ENCODE peak calls at places on chromosome 19, in seven cellular contexts. R is nephron progenitor cell, Q is AG10803, L is dorsolateral prefrontal cortex, D is natural killer cell, C is neural crest cell, M is heart left ventricle. X is an unnamed sample.

GRCh38 chr19:28066161-28066560 is 1146.8 kb downstream of the UQCRFS1 start:
- DNase-seq in M (no peak), L (no peak), Q (no peak), D (no peak), R (no peak), C (no peak), X (no peak)

GRCh38 chr19:42553292-42554045 is 25.2 kb upstream of the CEACAM1 start:
- DNase-seq in C (no peak), R (no peak), L (no peak), Q (peak), D (no peak), M (peak), X (no peak)

GRCh38 chr19:39590265-39590664 is 12.1 kb upstream of the LGALS13 start:
- DNase-seq in R (peak), M (no peak), L (no peak), Q (no peak), D (no peak), C (peak), X (no peak)

GRCh38 chr19:9308091-9308490 is 1.5 kb downstream of the ZNF699 start:
- DNase-seq in R (no peak), Q (peak), C (no peak), M (no peak), L (no peak), D (no peak), X (no peak)

GRCh38 chr19:43380008-43380407 is 26.5 kb downstream of the CD177 start:
- DNase-seq in R (no peak), D (no peak), M (no peak), Q (no peak), L (no peak), C (no peak), X (no peak)

GRCh38 chr19:40815223-40815622 is 16.2 kb downstream of the EGLN2 start:
- DNase-seq in C (no peak), R (no peak), D (no peak), M (no peak), L (no peak), Q (no peak), X (no peak)

GRCh38 chr19:4456566-4456842 is 1.1 kb downstream of the UBXN6 start:
- DNase-seq in R (peak), Q (peak), M (no peak), L (no peak), C (no peak), D (no peak), X (no peak)

GRCh38 chr19:34366670-34367423 is 1.9 kb downstream of the GPI start:
- DNase-seq in D (no peak), M (no peak), L (no peak), C (no peak), Q (peak), R (no peak), X (no peak)

GRCh38 chr19:45517238-45517637 is 10.0 kb downstream of the VASP start:
- DNase-seq in D (no peak), R (no peak), Q (no peak), M (no peak), L (no peak), C (no peak), X (no peak)

GRCh38 chr19:56015756-56016155 is 29.2 kb downstream of the NLRP5 start:
- DNase-seq in L (no peak), Q (no peak), R (peak), D (no peak), C (no peak), M (no peak), X (no peak)

GRCh38 chr19:2722541-2723344 is 1.6 kb upstream of the DIRAS1 start:
- DNase-seq in Q (peak), D (no peak), L (peak), C (no peak), M (peak), R (no peak), X (no peak)

GRCh38 chr19:2723345-2723715 is 2.2 kb upstream of the DIRAS1 start:
- DNase-seq in C (no peak), Q (no peak), D (no peak), M (no peak), R (no peak), L (no peak), X (no peak)

GRCh38 chr19:2723747-2724146 is 2.6 kb upstream of the DIRAS1 start:
- DNase-seq in D (no peak), Q (no peak), L (no peak), C (no peak), R (no peak), M (peak), X (no peak)

GRCh38 chr19:2726160-2726855 is 5.1 kb upstream of the DIRAS1 start:
- DNase-seq in C (no peak), R (no peak), D (no peak), L (no peak), M (peak), Q (no peak), X (no peak)

GRCh38 chr19:2724148-2724557 is 3.0 kb upstream of the DIRAS1 start:
- DNase-seq in L (no peak), Q (no peak), D (no peak), M (peak), R (peak), C (no peak), X (no peak)
- TF ChIP-seq CTCF in L (no peak), Q (peak), D (no peak), M (no peak), R (no peak), C (no peak), X (no peak)

DNA sequence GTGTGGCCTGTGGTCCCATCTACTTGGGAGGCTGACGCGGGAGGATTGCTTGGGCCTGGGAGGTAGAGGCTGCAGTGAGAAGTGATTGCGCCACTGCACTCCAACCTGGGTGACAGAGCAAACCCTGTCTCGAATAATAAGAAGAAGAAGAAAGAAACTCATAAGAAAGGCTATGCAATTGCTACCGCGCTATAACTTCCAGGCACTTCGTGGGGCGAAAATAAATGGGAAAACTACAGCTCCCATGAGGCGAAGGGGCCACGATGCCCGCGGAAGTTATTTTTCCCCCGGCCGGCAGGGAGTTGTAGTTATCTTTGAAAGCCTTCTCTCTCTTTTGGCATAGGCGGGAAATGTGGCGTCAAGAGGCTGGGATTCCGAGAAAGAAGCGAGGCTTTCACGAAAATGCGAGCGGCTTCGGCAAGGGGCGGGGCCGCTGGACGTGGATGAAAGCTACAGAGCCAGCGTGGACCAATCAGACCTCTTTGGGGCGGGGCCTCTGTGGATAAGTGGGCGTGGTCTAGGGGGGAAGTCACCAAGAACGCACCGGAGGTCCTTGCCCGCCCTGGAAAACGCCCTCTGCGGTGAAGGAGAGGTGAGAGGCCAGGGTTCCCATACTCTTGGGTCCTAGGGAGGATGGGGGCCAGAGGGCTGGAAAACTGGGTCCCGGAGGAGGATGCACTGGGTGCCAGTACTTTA is at the start of gene NUCB1:
- DNase-seq in Q (peak), M (peak), R (peak), D (peak), L (peak), C (peak), X (peak)
- TF ChIP-seq CTCF in Q (peak), M (peak), R (no peak), D (no peak), L (peak), C (peak), X (no peak)

DNA sequence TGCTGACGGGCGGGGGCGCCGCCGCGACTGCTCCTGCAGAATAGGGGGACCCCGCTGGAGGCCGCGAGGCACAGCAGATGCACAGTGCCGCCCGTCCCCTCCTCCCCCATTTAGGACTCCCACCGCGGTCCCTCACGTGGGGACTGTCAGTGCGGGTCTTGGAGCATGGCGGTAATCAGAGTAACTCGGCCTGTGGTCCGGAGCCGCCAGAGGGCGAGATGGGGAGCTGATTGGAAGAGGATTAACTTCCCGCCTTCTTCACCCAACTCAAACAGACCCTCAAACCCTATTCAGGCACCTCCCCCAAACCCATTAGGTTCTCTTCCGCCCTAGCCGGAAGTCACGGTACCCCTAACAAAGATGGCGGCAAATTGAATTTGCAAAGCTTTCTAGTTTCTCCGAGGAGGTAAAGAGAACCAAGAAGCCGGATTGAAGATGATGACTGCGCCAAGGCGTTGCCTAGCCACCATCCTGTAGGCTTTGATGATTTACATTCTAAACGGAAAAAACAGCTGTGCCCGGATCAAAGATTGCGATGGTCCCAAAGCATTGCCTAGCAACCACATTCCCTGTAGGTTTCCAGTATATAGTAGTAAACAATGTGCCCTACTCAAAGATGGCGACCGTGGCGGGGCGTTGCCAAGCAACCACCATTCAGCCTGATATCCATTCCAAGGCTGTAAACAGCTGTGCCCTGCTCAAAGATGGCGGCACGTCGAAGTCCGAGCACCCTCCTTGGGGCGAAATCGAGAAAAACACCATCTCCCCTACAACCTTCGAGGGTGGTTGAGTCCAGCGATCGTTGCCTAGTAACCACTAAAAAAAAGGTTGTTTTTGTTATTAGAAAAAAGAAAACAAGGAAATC is at the start of gene FUZ:
- DNase-seq in D (peak), R (peak), L (peak), M (peak), Q (peak), C (peak), X (peak)
- TF ChIP-seq CTCF in D (no peak), R (no peak), L (peak), M (peak), Q (peak), C (peak), X (no peak)

GRCh38 chr19:13089857-13090507 is 12.7 kb downstream of the LYL1 start:
- DNase-seq in D (no peak), L (no peak), R (no peak), C (no peak), M (no peak), Q (no peak), X (no peak)

GRCh38 chr19:13087795-13088537 is 14.7 kb downstream of the LYL1 start:
- DNase-seq in R (no peak), L (no peak), C (no peak), D (no peak), Q (no peak), M (no peak), X (no peak)

GRCh38 chr19:13087295-13087694 is 15.4 kb downstream of the LYL1 start:
- DNase-seq in D (no peak), M (no peak), R (no peak), L (no peak), C (no peak), Q (no peak), X (no peak)

GRCh38 chr19:13090511-13091231 is 12.0 kb downstream of the LYL1 start:
- DNase-seq in Q (no peak), L (no peak), M (no peak), D (no peak), C (no peak), R (no peak), X (no peak)

DNA sequence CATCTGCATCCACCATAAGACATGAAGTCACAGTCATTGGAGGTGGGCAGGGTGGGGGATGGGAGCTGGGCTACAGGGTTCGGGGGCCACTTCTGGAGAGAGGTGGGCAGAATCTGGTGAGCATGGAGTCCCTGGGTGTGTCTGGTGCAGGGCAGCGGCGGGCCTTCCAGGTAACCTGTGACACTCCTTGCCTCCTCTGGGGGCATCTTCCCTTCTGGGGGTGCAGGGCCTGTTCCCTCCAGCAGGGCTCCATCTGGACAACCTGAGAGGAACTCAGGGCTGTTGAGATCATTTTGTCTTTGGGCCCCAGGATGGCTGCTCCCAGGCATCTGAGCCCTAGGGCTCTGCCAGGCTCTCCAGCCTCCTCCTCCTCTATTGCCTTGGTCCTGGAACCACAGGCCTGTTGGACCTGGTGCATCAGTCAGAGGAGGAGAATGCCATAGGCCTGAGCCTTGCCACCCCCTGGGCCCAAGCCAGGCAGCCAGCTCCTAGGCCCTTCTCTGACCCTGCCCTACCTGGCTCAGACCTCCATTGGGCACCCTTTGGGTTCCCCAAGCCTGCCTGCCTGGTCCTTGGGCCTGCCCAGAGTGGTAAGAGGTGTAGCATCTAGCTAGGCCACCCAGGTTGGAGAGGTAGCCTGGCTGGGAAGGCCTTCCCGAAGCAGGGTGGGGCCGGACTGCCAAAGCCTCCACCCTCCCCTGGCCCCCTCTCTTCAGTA is 13.4 kb downstream of the LYL1 start:
- DNase-seq in D (no peak), R (no peak), C (no peak), Q (no peak), L (no peak), M (no peak), X (no peak)
- TF ChIP-seq CTCF in D (no peak), R (peak), C (peak), Q (peak), L (peak), M (no peak), X (peak)

DNA sequence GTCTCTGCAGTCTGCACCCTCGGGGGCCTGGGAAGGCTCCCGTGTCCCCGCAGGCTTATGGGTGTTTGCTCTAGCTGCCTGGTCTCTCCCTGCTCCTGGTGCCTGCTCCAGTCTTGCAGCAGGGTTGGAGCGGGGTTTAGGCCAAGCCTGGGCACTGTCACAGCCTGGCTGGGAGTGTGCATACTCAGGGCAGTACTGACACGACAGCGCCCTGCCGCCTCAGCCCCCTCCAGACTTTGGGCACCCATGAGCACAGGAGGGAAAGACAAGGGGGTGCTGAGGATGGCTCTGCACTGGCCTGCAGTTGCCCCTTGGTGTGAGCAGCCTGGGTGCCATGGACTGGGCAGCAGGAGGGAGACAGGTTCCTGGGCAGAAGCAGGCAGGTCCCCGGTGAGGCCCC is 35.7 kb downstream of the CEP89 start:
- DNase-seq in L (no peak), D (no peak), C (no peak), R (no peak), Q (no peak), M (no peak), X (no peak)
- TF ChIP-seq CTCF in L (no peak), D (no peak), C (no peak), R (no peak), Q (no peak), M (no peak), X (no peak)

DNA sequence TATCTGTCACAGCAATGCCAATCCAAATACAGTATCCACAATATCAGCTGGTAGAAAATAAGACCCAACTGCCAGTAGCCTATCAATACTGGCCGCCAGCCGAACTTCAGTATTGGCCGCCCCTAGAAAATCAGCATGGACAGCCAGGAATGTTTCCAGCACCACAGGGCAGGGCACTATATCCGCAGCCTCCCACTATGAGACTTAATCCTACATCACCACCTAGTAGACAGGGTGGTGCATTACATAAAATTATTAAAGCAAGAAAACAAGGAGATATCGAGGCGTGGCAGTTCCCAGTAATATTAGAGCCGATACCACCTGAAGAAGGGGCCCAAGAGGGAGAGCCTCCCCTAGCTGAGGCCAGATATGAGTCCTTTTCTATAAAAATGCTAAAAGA is 111.3 kb downstream of the ZNF486 start:
- DNase-seq in C (peak), M (no peak), Q (no peak), R (peak), D (no peak), L (no peak), X (peak)
- TF ChIP-seq CTCF in C (peak), M (no peak), Q (no peak), R (peak), D (no peak), L (no peak), X (peak)